ENCODE peak calls at places on chromosomes 3 and 15, in six cellular contexts. Q, P, D, Y, B and V are unnamed samples.

GRCh38 chr15:76169792-76170425 is 110.1 kb downstream of the TMEM266 start:
- DNase-seq in Q (no peak), P (no peak), D (no peak), Y (no peak), B (no peak), V (no peak)

GRCh38 chr15:72098076-72098475 is 19.9 kb downstream of the MYO9A start:
- DNase-seq in Q (no peak), P (no peak), D (no peak), Y (no peak), B (no peak), V (no peak)

GRCh38 chr3:9809239-9809614 is 835 bp upstream of the TTLL3 start:
- DNase-seq in Q (no peak), P (no peak), D (no peak), Y (peak), B (no peak), V (no peak)

GRCh38 chr3:187773233-187773962 is 28.1 kb upstream of the BCL6 start:
- DNase-seq in Q (no peak), P (no peak), D (no peak), Y (no peak), B (no peak), V (no peak)

GRCh38 chr3:189941679-189942078 is 179.0 kb downstream of the P3H2 start:
- DNase-seq in Q (no peak), P (no peak), D (peak), Y (peak), B (no peak), V (no peak)

GRCh38 chr15:52318729-52319500 is 23.3 kb upstream of the MYO5C start:
- DNase-seq in Q (no peak), P (no peak), D (no peak), Y (peak), B (no peak), V (no peak)

GRCh38 chr15:89332446-89332845 is 2.2 kb downstream of the POLG start:
- DNase-seq in Q (no peak), P (peak), D (peak), Y (no peak), B (peak), V (no peak)

GRCh38 chr15:32855942-32856341 is 138.1 kb downstream of the GREM1 start:
- DNase-seq in Q (no peak), P (no peak), D (peak), Y (peak), B (no peak), V (no peak)

GRCh38 chr15:64842986-64843561 is 1.4 kb downstream of the PLEKHO2 start:
- DNase-seq in Q (no peak), P (peak), D (peak), Y (peak), B (no peak), V (no peak)

GRCh38 chr15:59814409-59814808 is 125.3 kb upstream of the BNIP2 start:
- DNase-seq in Q (peak), P (no peak), D (no peak), Y (no peak), B (no peak), V (peak)

GRCh38 chr15:98794754-98795153 is 146.4 kb downstream of the IGF1R start:
- DNase-seq in Q (no peak), P (no peak), D (no peak), Y (no peak), B (no peak), V (no peak)

GRCh38 chr15:57235865-57236264 is 140.4 kb upstream of the CGNL1 start:
- DNase-seq in Q (no peak), P (no peak), D (peak), Y (peak), B (peak), V (no peak)

GRCh38 chr15:40320409-40320808 is 3.1 kb upstream of the INAFM2 start:
- DNase-seq in Q (no peak), P (no peak), D (no peak), Y (no peak), B (no peak), V (no peak)

GRCh38 chr3:22960326-22960984 is 242.7 kb upstream of the UBE2E2 start:
- DNase-seq in Q (no peak), P (peak), D (peak), Y (peak), B (peak), V (no peak)

GRCh38 chr15:98906712-98907083 is 100.9 kb downstream of the PGPEP1L start:
- DNase-seq in Q (no peak), P (no peak), D (peak), Y (peak), B (no peak), V (no peak)

GRCh38 chr3:193637831-193638230 is 44.8 kb downstream of the OPA1 start:
- DNase-seq in Q (no peak), P (no peak), D (no peak), Y (no peak), B (no peak), V (no peak)

GRCh38 chr15:28014623-28015200 is 84.4 kb downstream of the OCA2 start:
- DNase-seq in Q (no peak), P (no peak), D (no peak), Y (no peak), B (no peak), V (no peak)

GRCh38 chr15:59186501-59186900 is 20.1 kb upstream of the LDHAL6B start:
- DNase-seq in Q (no peak), P (no peak), D (no peak), Y (no peak), B (no peak), V (no peak)

GRCh38 chr3:28745436-28745835 is 396.8 kb upstream of the AZI2 start:
- DNase-seq in Q (no peak), P (no peak), D (no peak), Y (peak), B (no peak), V (no peak)

GRCh38 chr15:92670625-92671024 is 15.1 kb upstream of the FAM174B start:
- DNase-seq in Q (no peak), P (no peak), D (no peak), Y (no peak), B (no peak), V (no peak)

GRCh38 chr3:64188810-64189560 is 36.3 kb downstream of the PRICKLE2 start:
- DNase-seq in Q (no peak), P (no peak), D (peak), Y (peak), B (peak), V (no peak)

GRCh38 chr3:11056531-11057050 is 64.0 kb downstream of the SLC6A1 start:
- DNase-seq in Q (no peak), P (no peak), D (no peak), Y (no peak), B (no peak), V (no peak)

GRCh38 chr3:160400631-160401150 is 1.2 kb downstream of the SMC4 start:
- DNase-seq in Q (peak), P (peak), D (no peak), Y (peak), B (peak), V (peak)

GRCh38 chr15:46786886-46787285 is 930.4 kb upstream of the SEMA6D start:
- DNase-seq in Q (no peak), P (no peak), D (no peak), Y (peak), B (no peak), V (no peak)

GRCh38 chr15:101492752-101493692 is 3.5 kb upstream of the PCSK6 start:
- DNase-seq in Q (no peak), P (no peak), D (no peak), Y (no peak), B (no peak), V (no peak)

GRCh38 chr15:33104276-33104675 is 90.2 kb downstream of the FMN1 start:
- DNase-seq in Q (no peak), P (no peak), D (peak), Y (peak), B (no peak), V (no peak)